ENCODE peak calls at places on chromosomes 16 and 17, in eight cellular contexts. Z is HFFc6; S is AG08396; Q is SHP77; R is hepatic stellate cell; B is posterior vena cava; H is T-cell; V is stimulated activated CD8-positive, alpha-beta memory T cell treated with anti-CD3 and anti-CD28 coated beads, Interleukin-12 subunit alpha, Interleukin-12 subunit beta, amount 100 ng/mL, for 4 hours. X is an unnamed sample.

GRCh38 chr17:3956558-3956957 is 7.7 kb downstream of the ATP2A3 start:
- DNase-seq in Z (no peak), S (no peak), Q (no peak), R (no peak), B (no peak), H (no peak), V (no peak), X (no peak)

GRCh38 chr16:74862743-74863244 is 88.2 kb upstream of the FA2H start:
- DNase-seq in Z (peak), S (peak), Q (peak), R (peak), B (no peak), H (no peak), V (no peak), X (no peak)

GRCh38 chr17:39174907-39175694 is 9.1 kb upstream of the ARL5C start:
- DNase-seq in Z (peak), S (peak), Q (peak), R (peak), B (peak), H (peak), V (peak), X (peak)

GRCh38 chr17:44390250-44390649 is 801 bp upstream of the ITGA2B start:
- DNase-seq in Z (no peak), S (no peak), Q (no peak), R (no peak), B (no peak), H (no peak), V (no peak), X (no peak)

GRCh38 chr17:78583091-78583490 is 5.9 kb upstream of the DNAH17 start:
- DNase-seq in Z (no peak), S (peak), Q (no peak), R (peak), B (no peak), H (no peak), V (no peak), X (no peak)

GRCh38 chr17:64507418-64507766 is 615 bp downstream of the CEP95 start:
- DNase-seq in Z (peak), S (peak), Q (peak), R (peak), B (no peak), H (peak), V (no peak), X (no peak)

GRCh38 chr16:81863630-81864352 is 84.7 kb downstream of the PLCG2 start:
- DNase-seq in Z (no peak), S (no peak), Q (no peak), R (no peak), B (no peak), H (no peak), V (no peak), X (no peak)

GRCh38 chr17:7614422-7615264 is at the start of gene FXR2:
- DNase-seq in Z (peak), S (peak), Q (peak), R (peak), B (peak), H (peak), V (peak), X (peak)

GRCh38 chr17:79422236-79422635 is 188.6 kb downstream of the RBFOX3 start:
- DNase-seq in Z (no peak), S (no peak), Q (no peak), R (no peak), B (no peak), H (no peak), V (no peak), X (no peak)

GRCh38 chr17:17959520-17960361 is 12.5 kb downstream of the TOM1L2 start:
- DNase-seq in Z (peak), S (peak), Q (no peak), R (no peak), B (no peak), H (no peak), V (no peak), X (no peak)

GRCh38 chr16:84631153-84631466 is 13.2 kb upstream of the COTL1 start:
- DNase-seq in Z (no peak), S (no peak), Q (no peak), R (no peak), B (no peak), H (no peak), V (no peak), X (no peak)

GRCh38 chr17:14211778-14212177 is 24.9 kb downstream of the CDRT15 start:
- DNase-seq in Z (no peak), S (no peak), Q (no peak), R (peak), B (no peak), H (no peak), V (no peak), X (no peak)

GRCh38 chr17:7632492-7632894 is 2.6 kb downstream of the SHBG start:
- DNase-seq in Z (peak), S (peak), Q (peak), R (peak), B (no peak), H (no peak), V (no peak), X (no peak)

GRCh38 chr16:68055395-68055794 is 29.8 kb upstream of the NFATC3 start:
- DNase-seq in Z (no peak), S (no peak), Q (no peak), R (no peak), B (no peak), H (no peak), V (no peak), X (no peak)

GRCh38 chr17:6070280-6070894 is at the start of gene WSCD1:
- DNase-seq in Z (no peak), S (peak), Q (no peak), R (no peak), B (no peak), H (no peak), V (no peak), X (no peak)

GRCh38 chr16:9437115-9437514 is 345.7 kb downstream of the HAPSTR1 start:
- DNase-seq in Z (no peak), S (no peak), Q (no peak), R (no peak), B (no peak), H (no peak), V (no peak), X (no peak)

GRCh38 chr17:48241131-48241591 is 133.6 kb downstream of the SNX11 start:
- DNase-seq in Z (peak), S (peak), Q (no peak), R (peak), B (no peak), H (no peak), V (no peak), X (peak)

GRCh38 chr17:50562266-50563094 is 2.0 kb downstream of the CACNA1G start:
- DNase-seq in Z (no peak), S (no peak), Q (no peak), R (no peak), B (no peak), H (no peak), V (no peak), X (no peak)

GRCh38 chr16:410516-411178 is 9.0 kb downstream of the DECR2 start:
- DNase-seq in Z (no peak), S (no peak), Q (no peak), R (no peak), B (no peak), H (no peak), V (no peak), X (no peak)

GRCh38 chr16:259814-260253 is 15.9 kb downstream of the RGS11 start:
- DNase-seq in Z (no peak), S (no peak), Q (no peak), R (no peak), B (no peak), H (no peak), V (no peak), X (no peak)

GRCh38 chr16:89581861-89582563 is 6.5 kb downstream of the CPNE7 start:
- DNase-seq in Z (peak), S (peak), Q (no peak), R (peak), B (no peak), H (no peak), V (no peak), X (no peak)

GRCh38 chr17:72416054-72416691 is 295.4 kb downstream of the SOX9 start:
- DNase-seq in Z (no peak), S (no peak), Q (no peak), R (peak), B (no peak), H (no peak), V (no peak), X (no peak)

GRCh38 chr16:21646091-21646490 is 6.3 kb downstream of the IGSF6 start:
- DNase-seq in Z (no peak), S (no peak), Q (no peak), R (peak), B (no peak), H (no peak), V (no peak), X (no peak)

GRCh38 chr17:78641243-78641642 is 64.0 kb upstream of the DNAH17 start:
- DNase-seq in Z (no peak), S (no peak), Q (no peak), R (no peak), B (peak), H (no peak), V (no peak), X (no peak)

GRCh38 chr16:83438326-83438725 is 369.5 kb upstream of the HSBP1 start:
- DNase-seq in Z (no peak), S (no peak), Q (no peak), R (no peak), B (no peak), H (no peak), V (no peak), X (no peak)

GRCh38 chr17:40316571-40317344 is 7.8 kb downstream of the RARA start:
- DNase-seq in Z (peak), S (peak), Q (peak), R (peak), B (peak), H (no peak), V (no peak), X (peak)

GRCh38 chr16:4110680-4111079 is 5.6 kb downstream of the ADCY9 start:
- DNase-seq in Z (no peak), S (no peak), Q (no peak), R (no peak), B (no peak), H (no peak), V (no peak), X (no peak)

GRCh38 chr17:3512512-3513171 is 36.8 kb downstream of the ASPA start:
- DNase-seq in Z (peak), S (peak), Q (peak), R (no peak), B (peak), H (no peak), V (no peak), X (no peak)

GRCh38 chr16:31295206-31295605 is 35.4 kb downstream of the ITGAM start:
- DNase-seq in Z (no peak), S (no peak), Q (no peak), R (no peak), B (no peak), H (no peak), V (no peak), X (no peak)

GRCh38 chr16:71916397-71916920 is 21.1 kb downstream of the IST1 start:
- DNase-seq in Z (no peak), S (no peak), Q (no peak), R (no peak), B (no peak), H (no peak), V (no peak), X (no peak)

GRCh38 chr17:80855968-80856862 is 135.4 kb upstream of the CHMP6 start:
- DNase-seq in Z (peak), S (peak), Q (peak), R (peak), B (peak), H (peak), V (peak), X (peak)

GRCh38 chr17:72008236-72008874 is 112.5 kb upstream of the SOX9 start:
- DNase-seq in Z (no peak), S (no peak), Q (no peak), R (no peak), B (no peak), H (no peak), V (no peak), X (no peak)

GRCh38 chr16:89210904-89211515 is 6.5 kb upstream of the ZNF778 start:
- DNase-seq in Z (no peak), S (no peak), Q (peak), R (no peak), B (no peak), H (no peak), V (no peak), X (no peak)

GRCh38 chr17:49510059-49510719 is 15.1 kb downstream of the NGFR start:
- DNase-seq in Z (no peak), S (no peak), Q (no peak), R (no peak), B (no peak), H (no peak), V (no peak), X (no peak)

GRCh38 chr17:42980274-42980765 is at the start of gene RUNDC1:
- DNase-seq in Z (peak), S (peak), Q (peak), R (peak), B (peak), H (peak), V (peak), X (peak)

GRCh38 chr16:72785886-72786285 is 262.0 kb downstream of the ZFHX3 start:
- DNase-seq in Z (no peak), S (no peak), Q (no peak), R (peak), B (no peak), H (no peak), V (no peak), X (no peak)

GRCh38 chr17:17693253-17693954 is 12.1 kb downstream of the RAI1 start:
- DNase-seq in Z (no peak), S (no peak), Q (peak), R (no peak), B (no peak), H (no peak), V (no peak), X (peak)

GRCh38 chr16:29312835-29313558 is 93.5 kb downstream of the NPIPB11 start:
- DNase-seq in Z (no peak), S (no peak), Q (no peak), R (no peak), B (no peak), H (no peak), V (no peak), X (no peak)

GRCh38 chr17:7475764-7476422 is 3.5 kb downstream of the ZBTB4 start:
- DNase-seq in Z (peak), S (peak), Q (no peak), R (peak), B (peak), H (peak), V (no peak), X (no peak)